ENCODE peak calls at places on chromosomes 16 and 17, in seven cellular contexts. One of them, this sample, is unnamed.

GRCh38 chr17:13306310-13306962 is 288.6 kb upstream of the ELAC2 start:
- DNase-seq in RWPE1: peak
- DNase-seq in glutamatergic neuron: no peak
- DNase-seq in tibial nerve: no peak
- DNase-seq in right atrium auricular region: no peak
- DNase-seq in GM23338: peak
- DNase-seq in GM12864: no peak
- DNase-seq in this sample: peak

GRCh38 chr17:69912819-69913218 is 162.2 kb upstream of the KCNJ16 start:
- DNase-seq in RWPE1: no peak
- DNase-seq in glutamatergic neuron: no peak
- DNase-seq in tibial nerve: no peak
- DNase-seq in right atrium auricular region: no peak
- DNase-seq in GM23338: no peak
- DNase-seq in GM12864: no peak
- DNase-seq in this sample: no peak

GRCh38 chr17:82003411-82004381 is 19.0 kb downstream of the CENPX start:
- DNase-seq in RWPE1: peak
- DNase-seq in glutamatergic neuron: peak
- DNase-seq in tibial nerve: peak
- DNase-seq in right atrium auricular region: peak
- DNase-seq in GM23338: no peak
- DNase-seq in GM12864: no peak
- DNase-seq in this sample: peak

GRCh38 chr17:2689411-2690164 is 22.0 kb downstream of the CLUH start:
- DNase-seq in RWPE1: no peak
- DNase-seq in glutamatergic neuron: no peak
- DNase-seq in tibial nerve: no peak
- DNase-seq in right atrium auricular region: peak
- DNase-seq in GM23338: no peak
- DNase-seq in GM12864: no peak
- DNase-seq in this sample: no peak

GRCh38 chr17:35030780-35031179 is 32.7 kb downstream of the RFFL start:
- DNase-seq in RWPE1: no peak
- DNase-seq in glutamatergic neuron: no peak
- DNase-seq in tibial nerve: no peak
- DNase-seq in right atrium auricular region: no peak
- DNase-seq in GM23338: no peak
- DNase-seq in GM12864: no peak
- DNase-seq in this sample: no peak

GRCh38 chr17:34177642-34178041 is 77.4 kb upstream of the CCL2 start:
- DNase-seq in RWPE1: no peak
- DNase-seq in glutamatergic neuron: no peak
- DNase-seq in tibial nerve: no peak
- DNase-seq in right atrium auricular region: no peak
- DNase-seq in GM23338: no peak
- DNase-seq in GM12864: no peak
- DNase-seq in this sample: peak

GRCh38 chr17:51351890-51352289 is 91.5 kb downstream of the UTP18 start:
- DNase-seq in RWPE1: no peak
- DNase-seq in glutamatergic neuron: no peak
- DNase-seq in tibial nerve: no peak
- DNase-seq in right atrium auricular region: no peak
- DNase-seq in GM23338: no peak
- DNase-seq in GM12864: no peak
- DNase-seq in this sample: peak

GRCh38 chr17:44079877-44080821 is 9.6 kb downstream of the G6PC3 start:
- DNase-seq in RWPE1: no peak
- DNase-seq in glutamatergic neuron: no peak
- DNase-seq in tibial nerve: no peak
- DNase-seq in right atrium auricular region: no peak
- DNase-seq in GM23338: no peak
- DNase-seq in GM12864: no peak
- DNase-seq in this sample: no peak

GRCh38 chr16:1019234-1019933 is 37.8 kb downstream of the SOX8 start:
- DNase-seq in RWPE1: peak
- DNase-seq in glutamatergic neuron: no peak
- DNase-seq in tibial nerve: peak
- DNase-seq in right atrium auricular region: peak
- DNase-seq in GM23338: no peak
- DNase-seq in GM12864: no peak
- DNase-seq in this sample: peak

GRCh38 chr16:35194681-35195080 is 1735.3 kb downstream of the TP53TG3F start:
- DNase-seq in RWPE1: no peak
- DNase-seq in glutamatergic neuron: no peak
- DNase-seq in tibial nerve: peak
- DNase-seq in right atrium auricular region: no peak
- DNase-seq in GM23338: no peak
- DNase-seq in GM12864: no peak
- DNase-seq in this sample: no peak

GRCh38 chr16:57231821-57232350 is 13.2 kb upstream of the ARL2BP start:
- DNase-seq in RWPE1: no peak
- DNase-seq in glutamatergic neuron: no peak
- DNase-seq in tibial nerve: no peak
- DNase-seq in right atrium auricular region: no peak
- DNase-seq in GM23338: no peak
- DNase-seq in GM12864: no peak
- DNase-seq in this sample: no peak

DNA sequence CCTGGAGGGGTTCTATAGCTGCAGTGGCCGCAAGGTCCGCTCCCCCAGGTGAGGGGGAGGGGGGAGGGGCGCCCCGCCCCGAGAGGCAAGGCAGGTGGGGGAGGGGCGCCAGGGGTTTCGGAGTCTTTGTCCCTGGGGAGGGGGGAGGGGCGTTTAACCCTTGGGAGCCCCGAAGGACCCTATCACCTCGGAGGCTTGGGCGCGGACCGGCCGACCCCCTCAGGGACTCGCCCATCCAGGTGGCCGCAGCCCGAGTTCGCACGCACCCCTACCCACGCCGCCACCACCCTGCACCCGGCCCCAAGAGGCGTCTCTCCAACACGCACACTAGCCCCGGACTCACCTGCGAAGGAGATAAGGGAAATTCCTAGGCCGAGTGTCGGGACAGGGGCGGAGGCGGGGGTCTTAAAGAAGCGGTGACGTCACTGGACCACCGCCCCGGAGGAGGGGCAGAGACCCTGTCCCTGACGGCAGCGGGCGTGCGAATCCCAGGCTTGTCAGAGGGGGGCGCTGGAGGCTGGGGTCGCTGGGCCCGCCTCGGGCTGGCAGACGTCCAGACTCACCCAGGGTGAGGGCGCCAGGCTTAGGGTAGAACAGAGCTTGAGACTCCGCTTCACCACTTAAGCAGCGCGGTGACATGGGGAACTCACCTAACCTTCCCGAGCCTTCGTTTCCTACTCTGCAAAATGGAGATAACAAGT is at the start of gene CLDN6:
- DNase-seq in RWPE1: no peak
- DNase-seq in glutamatergic neuron: peak
- DNase-seq in tibial nerve: no peak
- DNase-seq in right atrium auricular region: no peak
- DNase-seq in GM23338: peak
- DNase-seq in GM12864: no peak
- DNase-seq in this sample: no peak
- TF ChIP-seq CTCF in RWPE1: no peak
- TF ChIP-seq CTCF in glutamatergic neuron: peak
- TF ChIP-seq CTCF in tibial nerve: no peak
- TF ChIP-seq CTCF in right atrium auricular region: no peak
- TF ChIP-seq CTCF in GM23338: peak
- TF ChIP-seq CTCF in GM12864: peak
- TF ChIP-seq CTCF in this sample: peak

DNA sequence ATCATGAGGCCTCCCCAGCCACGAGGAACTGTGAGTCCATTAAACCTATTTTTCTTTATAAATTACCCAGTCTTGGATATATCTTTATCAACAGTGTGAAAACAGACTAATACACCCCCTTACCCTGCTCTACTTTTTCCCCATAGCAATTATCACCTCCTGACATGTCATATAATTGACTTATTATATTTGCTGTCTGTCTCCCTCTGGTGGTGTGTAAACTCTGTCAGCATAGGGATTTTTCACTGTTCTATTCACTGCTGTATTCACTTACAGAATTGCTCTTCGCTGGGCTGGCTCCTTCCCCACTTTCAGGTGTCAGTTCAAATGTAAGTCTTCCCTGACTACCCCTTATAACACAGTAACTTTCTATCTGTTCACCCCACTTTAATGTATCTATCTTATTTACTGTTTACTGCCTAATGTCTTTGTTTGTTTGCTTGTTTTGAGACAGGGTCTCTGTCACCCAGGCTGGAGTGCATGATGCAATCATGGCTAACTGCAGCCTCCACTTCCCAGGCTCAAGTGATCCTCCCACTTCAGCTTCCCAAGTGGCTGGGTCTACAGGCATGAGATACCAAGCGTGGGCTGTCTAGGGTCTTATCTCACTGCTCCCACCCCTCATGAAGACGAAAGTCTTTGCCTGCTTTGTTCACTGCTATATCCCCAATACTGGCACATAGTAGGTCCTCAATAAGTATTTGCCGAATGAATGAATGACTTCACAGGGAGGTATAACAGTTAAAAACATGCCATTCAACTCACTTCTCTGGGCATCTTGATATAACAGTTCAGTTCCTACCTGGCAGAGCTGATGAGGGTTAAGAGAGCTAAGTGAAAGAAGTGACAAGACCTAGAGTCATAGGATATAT is 52.4 kb upstream of the CDH3 start:
- DNase-seq in RWPE1: peak
- DNase-seq in glutamatergic neuron: no peak
- DNase-seq in tibial nerve: no peak
- DNase-seq in right atrium auricular region: no peak
- DNase-seq in GM23338: peak
- DNase-seq in GM12864: no peak
- DNase-seq in this sample: peak
- TF ChIP-seq CTCF in RWPE1: no peak
- TF ChIP-seq CTCF in glutamatergic neuron: peak
- TF ChIP-seq CTCF in tibial nerve: no peak
- TF ChIP-seq CTCF in right atrium auricular region: no peak
- TF ChIP-seq CTCF in GM23338: peak
- TF ChIP-seq CTCF in GM12864: peak
- TF ChIP-seq CTCF in this sample: peak

GRCh38 chr16:47323241-47323640 is 137.6 kb downstream of the ITFG1 start:
- DNase-seq in RWPE1: no peak
- DNase-seq in glutamatergic neuron: no peak
- DNase-seq in tibial nerve: no peak
- DNase-seq in right atrium auricular region: no peak
- DNase-seq in GM23338: peak
- DNase-seq in GM12864: no peak
- DNase-seq in this sample: no peak
- TF ChIP-seq CTCF in RWPE1: no peak
- TF ChIP-seq CTCF in glutamatergic neuron: peak
- TF ChIP-seq CTCF in tibial nerve: no peak
- TF ChIP-seq CTCF in right atrium auricular region: no peak
- TF ChIP-seq CTCF in GM23338: peak
- TF ChIP-seq CTCF in GM12864: no peak
- TF ChIP-seq CTCF in this sample: no peak

DNA sequence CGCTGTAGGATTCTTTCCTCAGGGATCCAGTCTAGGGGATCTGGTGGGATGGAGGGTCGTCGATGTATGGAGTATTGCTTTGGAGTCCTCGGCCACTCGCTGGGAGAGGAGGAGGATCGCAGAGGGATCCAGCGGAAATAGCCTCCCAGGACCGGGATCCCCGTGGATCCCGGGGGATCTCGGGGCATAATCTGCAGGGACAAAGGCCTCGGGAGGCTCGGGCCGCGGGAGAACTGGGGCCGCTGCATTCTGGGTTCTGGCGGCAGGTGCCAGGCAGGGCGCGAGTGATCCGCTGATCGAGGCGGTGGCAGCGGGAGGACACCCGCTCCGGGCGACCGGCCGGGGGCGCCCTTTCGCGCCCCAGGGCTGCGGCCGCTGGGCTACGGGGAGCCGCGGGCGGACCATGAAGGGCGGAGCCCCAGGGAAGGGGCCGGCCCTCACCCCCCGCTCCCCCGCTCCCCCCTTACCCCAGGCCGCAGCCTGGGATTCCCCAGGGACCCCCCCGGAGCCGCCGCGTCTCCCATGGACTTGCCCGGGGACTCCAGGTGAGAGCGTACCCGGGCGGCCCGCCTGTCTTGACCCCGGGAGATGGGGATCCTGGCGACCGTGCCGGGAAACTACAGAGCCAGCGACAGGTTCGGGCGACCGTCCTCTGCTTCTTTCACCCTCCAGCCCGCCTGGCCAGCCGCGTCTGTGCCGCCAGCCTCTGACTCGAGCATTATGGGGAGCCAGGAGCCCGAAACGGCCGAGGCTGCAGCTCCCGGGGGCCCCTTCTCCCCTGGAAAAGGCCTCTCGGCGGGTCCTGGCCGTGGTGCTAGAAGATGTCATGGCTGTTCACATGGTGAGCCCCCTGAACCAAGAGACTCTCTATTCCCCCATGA is 604 bp downstream of the PRR14 start:
- DNase-seq in RWPE1: peak
- DNase-seq in glutamatergic neuron: peak
- DNase-seq in tibial nerve: peak
- DNase-seq in right atrium auricular region: peak
- DNase-seq in GM23338: peak
- DNase-seq in GM12864: no peak
- DNase-seq in this sample: peak
- TF ChIP-seq CTCF in RWPE1: peak
- TF ChIP-seq CTCF in glutamatergic neuron: peak
- TF ChIP-seq CTCF in tibial nerve: peak
- TF ChIP-seq CTCF in right atrium auricular region: peak
- TF ChIP-seq CTCF in GM23338: peak
- TF ChIP-seq CTCF in GM12864: peak
- TF ChIP-seq CTCF in this sample: peak